ENCODE peak calls at places on chromosomes 1 and 21, in ten cellular contexts. R, C, F, U, Q, M, I, G, W and J are unnamed samples.

GRCh38 chr1:14880456-14881316 is 272.9 kb upstream of the TMEM51 start:
- DNase-seq in W (no peak), I (peak; percentile 58), C (peak; percentile 16), M (no peak), G (no peak), R (no peak), F (no peak), Q (no peak), U (peak; percentile 32), J (no peak)

GRCh38 chr1:232547938-232548484 is 81.9 kb downstream of the SIPA1L2 start:
- DNase-seq in W (no peak), R (no peak), F (no peak), C (no peak), G (no peak), I (no peak), M (no peak), Q (no peak), U (no peak), J (no peak)

GRCh38 chr1:45589861-45590260 is 6.0 kb downstream of the NASP start:
- DNase-seq in G (no peak), U (no peak), R (no peak), I (no peak), M (no peak), F (no peak), Q (no peak), C (no peak), W (no peak), J (no peak)

GRCh38 chr1:201693019-201693372 is 136.0 kb upstream of the IPO9 start:
- DNase-seq in F (no peak), G (no peak), Q (peak; percentile 60), R (no peak), M (no peak), W (no peak), C (no peak), U (no peak), I (no peak), J (peak; percentile 33)

GRCh38 chr1:16162163-16162822 is 6.4 kb upstream of the EPHA2 start:
- DNase-seq in R (no peak), I (no peak), F (peak; percentile 67), W (no peak), G (no peak), M (peak; percentile 66), C (no peak), U (no peak), Q (no peak), J (no peak)

GRCh38 chr1:188986751-188987417 is 1490.8 kb downstream of the BRINP3 start:
- DNase-seq in F (no peak), C (no peak), M (no peak), R (no peak), I (peak; percentile 0), U (no peak), W (no peak), G (no peak), Q (peak; percentile 84), J (peak; percentile 33)

GRCh38 chr1:33120436-33121231 is 39.7 kb downstream of the AZIN2 start:
- DNase-seq in G (no peak), Q (peak; percentile 19), U (peak; percentile 69), M (no peak), I (no peak), R (no peak), C (no peak), F (no peak), W (peak; percentile 27), J (peak; percentile 67)

GRCh38 chr21:33640697-33641338 is 723 bp downstream of the CRYZL1 start:
- DNase-seq in W (no peak), Q (peak; percentile 19), G (no peak), M (no peak), C (peak; percentile 37), R (no peak), I (peak; percentile 36), U (no peak), F (peak; percentile 33), J (no peak)

GRCh38 chr1:208951908-208952307 is 631.6 kb upstream of the CAMK1G start:
- DNase-seq in C (no peak), U (no peak), I (peak; percentile 73), W (no peak), M (no peak), G (no peak), R (no peak), F (no peak), Q (peak; percentile 74), J (peak; percentile 81)

GRCh38 chr1:207833381-207833780 is 77.5 kb downstream of the CD34 start:
- DNase-seq in G (no peak), Q (no peak), W (no peak), C (no peak), I (no peak), M (no peak), U (no peak), R (no peak), F (no peak), J (no peak)

GRCh38 chr1:211632117-211632807 is 43.2 kb downstream of the NEK2 start:
- DNase-seq in U (peak; percentile 44), F (no peak), C (peak; percentile 29), Q (no peak), R (no peak), W (peak; percentile 89), G (no peak), M (no peak), I (no peak), J (no peak)

GRCh38 chr1:31259746-31260145 is 20.1 kb upstream of the NKAIN1 start:
- DNase-seq in W (no peak), C (no peak), I (no peak), F (no peak), U (no peak), M (no peak), R (no peak), Q (no peak), G (no peak), J (no peak)

GRCh38 chr1:160078392-160079195 is 2.7 kb upstream of the KCNJ9 start:
- DNase-seq in F (peak; percentile 75), M (peak; percentile 47), Q (peak; percentile 59), W (no peak), I (peak; percentile 46), R (peak; percentile 77), C (peak; percentile 40), G (no peak), U (peak; percentile 35), J (no peak)

GRCh38 chr1:181111559-181111958 is 23.1 kb downstream of the IER5 start:
- DNase-seq in Q (no peak), F (no peak), I (peak; percentile 75), W (no peak), G (no peak), C (no peak), M (no peak), R (no peak), U (peak; percentile 40), J (no peak)

GRCh38 chr1:241396747-241397691 is 40.0 kb upstream of the RGS7 start:
- DNase-seq in G (peak; percentile 26), C (no peak), R (no peak), M (no peak), I (peak; percentile 33), U (peak; percentile 40), W (no peak), Q (no peak), F (no peak), J (no peak)